ENCODE peak calls at places on chromosomes 4 and X, in eight cellular contexts. Y is choroid plexus epithelial cell, T is AG10803, M is coronary artery, O is brain microvascular endothelial cell, D is thyroid gland, W is endothelial cell of umbilical vein, C is colonic mucosa. B is an unnamed sample.

GRCh38 chrX:111447298-111447697 is 35.3 kb upstream of the DCX start:
- DNase-seq in Y (peak), T (no peak), M (no peak), O (no peak), D (peak), W (no peak), C (peak), B (no peak)

GRCh38 chr4:38696697-38697096 is 32.7 kb downstream of the KLF3 start:
- DNase-seq in Y (peak), T (peak), M (no peak), O (no peak), D (no peak), W (no peak), C (no peak), B (no peak)

GRCh38 chr4:113584407-113585150 is 177.0 kb downstream of the CAMK2D start:
- DNase-seq in Y (peak), T (peak), M (no peak), O (peak), D (no peak), W (peak), C (no peak), B (no peak)

GRCh38 chr4:75679876-75680575 is 6.8 kb upstream of the G3BP2 start:
- DNase-seq in Y (no peak), T (no peak), M (no peak), O (no peak), D (no peak), W (no peak), C (no peak), B (no peak)

GRCh38 chr4:87270144-87270543 is 49.7 kb upstream of the KLHL8 start:
- DNase-seq in Y (peak), T (peak), M (no peak), O (peak), D (no peak), W (peak), C (no peak), B (no peak)

GRCh38 chr4:156971623-156972369 is at the start of gene PDGFC:
- DNase-seq in Y (peak), T (peak), M (peak), O (peak), D (peak), W (peak), C (peak), B (peak)

GRCh38 chrX:50157545-50158125 is 43.2 kb downstream of the AKAP4 start:
- DNase-seq in Y (peak), T (no peak), M (no peak), O (peak), D (no peak), W (no peak), C (peak), B (no peak)

GRCh38 chrX:133989993-133990392 is 4.6 kb upstream of the GPC3 start:
- DNase-seq in Y (no peak), T (no peak), M (no peak), O (no peak), D (no peak), W (no peak), C (no peak), B (no peak)

GRCh38 chrX:120839506-120839905 is 36.2 kb downstream of the CT47B1 start:
- DNase-seq in Y (peak), T (peak), M (no peak), O (peak), D (no peak), W (peak), C (no peak), B (no peak)

GRCh38 chrX:43469391-43470054 is 186.6 kb upstream of the MAOA start:
- DNase-seq in Y (no peak), T (no peak), M (no peak), O (no peak), D (no peak), W (no peak), C (no peak), B (no peak)

GRCh38 chrX:43467608-43468234 is 188.4 kb upstream of the MAOA start:
- DNase-seq in Y (no peak), T (no peak), M (no peak), O (no peak), D (no peak), W (no peak), C (no peak), B (no peak)
- TF ChIP-seq CTCF in Y (no peak), T (no peak), M (no peak), O (no peak), D (no peak), W (no peak), C (no peak), B (no peak)

DNA sequence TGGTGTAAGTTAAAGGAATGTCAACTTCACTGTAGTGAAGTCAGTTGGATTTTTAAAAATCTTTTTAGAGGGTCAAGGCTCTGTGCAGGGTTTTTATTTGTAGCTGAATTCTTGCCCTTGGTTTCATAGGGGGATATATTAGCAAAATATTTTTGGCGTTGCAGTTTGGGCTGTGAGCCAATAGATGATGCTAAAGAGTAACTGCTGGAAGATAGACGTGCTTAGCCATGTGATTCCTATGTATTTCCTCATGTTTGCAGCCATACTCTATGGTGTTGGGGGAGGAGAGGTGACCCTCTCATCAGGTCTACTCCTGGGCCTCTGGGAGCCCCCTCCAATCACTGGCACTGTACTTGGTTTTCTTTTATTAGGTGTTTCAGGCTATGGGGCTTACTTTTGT is 246.7 kb upstream of the ARHGAP24 start:
- DNase-seq in Y (peak), T (no peak), M (no peak), O (no peak), D (no peak), W (no peak), C (no peak), B (no peak)
- TF ChIP-seq CTCF in Y (no peak), T (no peak), M (no peak), O (no peak), D (no peak), W (no peak), C (no peak), B (no peak)

DNA sequence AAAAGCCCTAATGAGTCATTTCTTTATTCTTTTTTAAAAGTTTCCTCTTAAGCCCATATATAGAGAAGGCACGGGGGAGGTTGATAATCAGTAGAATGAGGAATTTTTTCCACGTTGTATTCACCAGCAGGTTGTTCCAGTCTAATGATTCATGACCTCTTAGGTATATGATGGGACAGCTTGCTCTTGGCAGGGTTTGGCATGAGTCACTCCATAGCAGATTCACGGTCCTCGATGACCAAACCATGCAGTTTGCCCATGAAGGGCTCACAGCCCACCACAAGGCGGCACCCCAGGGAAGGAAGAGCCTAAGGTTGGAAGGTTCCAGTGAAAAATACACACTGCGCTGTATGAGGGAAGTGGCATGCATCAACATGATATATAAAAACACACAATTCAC is 623.8 kb upstream of the DIPK2B start:
- DNase-seq in Y (peak), T (peak), M (peak), O (peak), D (peak), W (peak), C (no peak), B (no peak)
- TF ChIP-seq CTCF in Y (peak), T (peak), M (no peak), O (peak), D (peak), W (peak), C (no peak), B (peak)

GRCh38 chrX:54397113-54397512 is 39.3 kb upstream of the WNK3 start:
- DNase-seq in Y (no peak), T (peak), M (no peak), O (no peak), D (no peak), W (no peak), C (no peak), B (no peak)
- TF ChIP-seq CTCF in Y (no peak), T (no peak), M (no peak), O (no peak), D (no peak), W (no peak), C (no peak), B (no peak)

GRCh38 chrX:98956014-98956413 is 1454.1 kb downstream of the PCDH19 start:
- DNase-seq in Y (no peak), T (no peak), M (no peak), O (no peak), D (no peak), W (no peak), C (no peak), B (no peak)
- TF ChIP-seq CTCF in Y (no peak), T (no peak), M (no peak), O (peak), D (no peak), W (no peak), C (no peak), B (no peak)

DNA sequence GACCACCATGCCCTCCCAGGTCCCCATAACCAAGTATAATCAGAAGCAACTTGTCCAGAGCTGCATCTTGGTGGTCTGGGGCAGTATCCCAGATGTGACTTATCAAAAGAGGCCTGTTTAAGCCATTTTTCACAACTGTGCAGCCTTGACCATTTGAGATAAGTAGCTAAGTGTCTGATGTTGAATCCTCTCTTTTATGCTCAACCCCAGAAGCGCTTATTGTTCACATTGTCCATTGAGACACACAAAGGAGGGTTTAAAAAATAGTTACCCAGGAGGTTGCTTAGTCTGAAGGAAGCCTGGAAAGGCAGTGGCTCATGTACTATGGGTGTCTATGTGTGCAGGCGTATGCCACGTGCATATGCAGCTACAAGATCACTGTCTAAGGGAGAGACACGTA is 27.0 kb downstream of the ENPP6 start:
- DNase-seq in Y (no peak), T (no peak), M (no peak), O (no peak), D (no peak), W (no peak), C (no peak), B (no peak)
- TF ChIP-seq CTCF in Y (no peak), T (no peak), M (no peak), O (no peak), D (no peak), W (no peak), C (no peak), B (no peak)